ENCODE peak calls at places on chromosomes 4 and X, in six cellular contexts. L is K562, W is HepG2, T is SK-N-SH, H is H1, F is GM12878. N is an unnamed sample.

GRCh38 chr4:35503435-35503834 is 740.9 kb downstream of the ARAP2 start:
- DNase-seq in L (no peak), W (no peak), T (no peak), H (no peak), F (no peak), N (no peak)

GRCh38 chr4:47597696-47598095 is 112.6 kb downstream of the ATP10D start:
- DNase-seq in L (no peak), W (no peak), T (no peak), H (no peak), F (no peak), N (no peak)

GRCh38 chrX:83510466-83511181 is 2.5 kb downstream of the POU3F4 start:
- DNase-seq in L (no peak), W (no peak), T (peak; percentile 10), H (no peak), F (no peak), N (no peak)

GRCh38 chr4:3253808-3254207 is 4.8 kb downstream of the MSANTD1 start:
- DNase-seq in L (no peak), W (no peak), T (no peak), H (no peak), F (no peak), N (no peak)

GRCh38 chr4:119841361-119841760 is 212.8 kb upstream of the PDE5A start:
- DNase-seq in L (no peak), W (no peak), T (no peak), H (no peak), F (no peak), N (no peak)

GRCh38 chr4:128061566-128062536 is 739 bp downstream of the LARP1B start:
- DNase-seq in L (peak; percentile 49), W (peak; percentile 64), T (peak; percentile 78), H (no peak), F (no peak), N (no peak)

GRCh38 chr4:24598025-24598424 is 13.7 kb upstream of the DHX15 start:
- DNase-seq in L (no peak), W (peak; percentile 60), T (no peak), H (no peak), F (no peak), N (no peak)

GRCh38 chrX:72269671-72270251 is 7.3 kb downstream of the RPS4X start:
- DNase-seq in L (no peak), W (no peak), T (no peak), H (no peak), F (no peak), N (no peak)

GRCh38 chr4:123477804-123478209 is 81.2 kb downstream of the SPRY1 start:
- DNase-seq in L (no peak), W (peak; percentile 41), T (no peak), H (no peak), F (no peak), N (peak; percentile 57)

GRCh38 chr4:97104006-97104405 is 1039.3 kb downstream of the STPG2 start:
- DNase-seq in L (no peak), W (no peak), T (no peak), H (no peak), F (no peak), N (no peak)

GRCh38 chr4:2484993-2485392 is 16.1 kb downstream of the RNF4 start:
- DNase-seq in L (no peak), W (no peak), T (no peak), H (no peak), F (peak; percentile 62), N (peak; percentile 97)

GRCh38 chrX:6708676-6709075 is 173.8 kb upstream of the VCX3A start:
- DNase-seq in L (no peak), W (no peak), T (no peak), H (no peak), F (no peak), N (no peak)

GRCh38 chrX:40182095-40182494 is 84.3 kb upstream of the BCOR start:
- DNase-seq in L (no peak), W (no peak), T (no peak), H (no peak), F (no peak), N (no peak)

GRCh38 chr4:155602351-155603140 is 64.1 kb upstream of the GUCY1A1 start:
- DNase-seq in L (no peak), W (no peak), T (no peak), H (no peak), F (no peak), N (no peak)

GRCh38 chrX:43882294-43882681 is at the start of gene MAOB:
- DNase-seq in L (peak; percentile 50), W (peak; percentile 63), T (peak; percentile 82), H (no peak), F (no peak), N (no peak)

GRCh38 chr4:149781150-149781549 is 34.5 kb downstream of the IQCM start:
- DNase-seq in L (no peak), W (no peak), T (no peak), H (no peak), F (no peak), N (no peak)

GRCh38 chr4:34009951-34010350 is 2234.4 kb downstream of the ARAP2 start:
- DNase-seq in L (no peak), W (no peak), T (no peak), H (no peak), F (no peak), N (no peak)

GRCh38 chrX:20412871-20413486 is 146.3 kb upstream of the RPS6KA3 start:
- DNase-seq in L (no peak), W (no peak), T (no peak), H (no peak), F (no peak), N (peak; percentile 62)

GRCh38 chr4:2385450-2386020 is 32.9 kb downstream of the ZFYVE28 start:
- DNase-seq in L (no peak), W (no peak), T (no peak), H (no peak), F (no peak), N (no peak)

GRCh38 chr4:7132730-7133582 is 59.4 kb upstream of the SORCS2 start:
- DNase-seq in L (no peak), W (no peak), T (no peak), H (no peak), F (no peak), N (no peak)

GRCh38 chr4:99062120-99062519 is 26.5 kb downstream of the ADH5 start:
- DNase-seq in L (no peak), W (no peak), T (no peak), H (no peak), F (peak; percentile 9), N (no peak)

GRCh38 chr4:90951037-90951436 is 823.8 kb downstream of the CCSER1 start:
- DNase-seq in L (no peak), W (peak; percentile 36), T (no peak), H (no peak), F (no peak), N (no peak)

GRCh38 chr4:114025176-114025777 is 45.8 kb upstream of the ARSJ start:
- DNase-seq in L (no peak), W (peak; percentile 5), T (no peak), H (no peak), F (peak; percentile 33), N (no peak)

GRCh38 chr4:929970-930625 is 2.0 kb downstream of the GAK start:
- DNase-seq in L (no peak), W (peak; percentile 50), T (peak; percentile 3), H (no peak), F (no peak), N (no peak)

GRCh38 chrX:121641560-121641959 is 594.1 kb downstream of the GLUD2 start:
- DNase-seq in L (no peak), W (no peak), T (no peak), H (no peak), F (no peak), N (no peak)

GRCh38 chr4:173507471-173508385 is 22.3 kb downstream of the HAND2 start:
- DNase-seq in L (no peak), W (no peak), T (peak; percentile 83), H (no peak), F (no peak), N (no peak)
- H3K27ac ChIP-seq in L (no peak overlapping the region), W (no peak overlapping the region), T (peak overlapping the region; percentile 99), H (no peak overlapping the region), F (no peak overlapping the region), N (no peak overlapping the region)

GRCh38 chrX:54978448-54978847 is 15.5 kb downstream of the PFKFB1 start:
- DNase-seq in L (no peak), W (peak; percentile 61), T (no peak), H (no peak), F (no peak), N (no peak)
- TF ChIP-seq CTCF in L (peak; percentile 5), W (no peak), T (no peak), H (no peak), F (no peak), N (no peak)

GRCh38 chrX:154018518-154019060 is 1.1 kb downstream of the IRAK1 start:
- DNase-seq in L (peak; percentile 25), W (no peak), T (peak; percentile 51), H (no peak), F (no peak), N (no peak)

GRCh38 chrX:154017766-154018517 is 1.8 kb downstream of the IRAK1 start:
- DNase-seq in L (no peak), W (no peak), T (no peak), H (no peak), F (no peak), N (no peak)

GRCh38 chrX:154020500-154021115 is 906 bp upstream of the IRAK1 start:
- DNase-seq in L (no peak), W (no peak), T (no peak), H (no peak), F (no peak), N (no peak)

GRCh38 chrX:154019633-154020499 is at the start of gene IRAK1:
- DNase-seq in L (peak; percentile 86), W (no peak), T (peak; percentile 89), H (no peak), F (no peak), N (peak; percentile 45)

GRCh38 chrX:154019061-154019621 is 561 bp downstream of the IRAK1 start:
- DNase-seq in L (peak; percentile 56), W (no peak), T (peak; percentile 66), H (no peak), F (no peak), N (peak; percentile 35)
- TF ChIP-seq GABPA in L (no peak), W (no peak), T (no peak), H (no peak), F (no peak), N (no peak)

GRCh38 chrX:133668225-133668931 is 253.1 kb upstream of the GPC4 start:
- DNase-seq in L (no peak), W (no peak), T (no peak), H (no peak), F (no peak), N (no peak)

GRCh38 chrX:133661962-133662839 is 246.9 kb upstream of the GPC4 start:
- DNase-seq in L (no peak), W (peak; percentile 20), T (no peak), H (no peak), F (no peak), N (no peak)

GRCh38 chrX:133670394-133670793 is 255.1 kb upstream of the GPC4 start:
- DNase-seq in L (peak; percentile 37), W (no peak), T (peak; percentile 48), H (no peak), F (peak; percentile 1), N (no peak)

GRCh38 chrX:133660356-133660755 is 245.1 kb upstream of the GPC4 start:
- DNase-seq in L (no peak), W (no peak), T (no peak), H (no peak), F (no peak), N (no peak)

DNA sequence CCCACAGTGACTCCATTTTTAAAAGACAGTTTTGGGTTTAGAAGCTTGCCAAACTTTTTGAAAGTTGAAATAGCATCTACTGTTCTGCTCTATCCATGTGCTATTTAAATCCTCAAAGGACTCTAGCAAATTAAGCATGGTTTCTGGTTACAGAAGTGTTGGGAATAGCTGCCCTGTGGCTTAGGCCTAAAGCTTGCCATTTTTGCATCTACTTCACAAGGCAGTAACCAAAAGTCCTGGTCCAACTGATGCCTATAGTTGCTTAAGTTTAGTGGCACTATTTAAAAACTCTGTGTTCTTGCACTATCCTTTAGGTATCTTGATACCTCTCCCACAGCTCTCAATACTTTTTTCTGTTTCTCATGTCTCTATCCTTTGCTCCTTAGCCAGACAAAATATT is 251.0 kb upstream of the GPC4 start:
- DNase-seq in L (no peak), W (no peak), T (no peak), H (no peak), F (no peak), N (no peak)
- H3K27ac ChIP-seq in L (no peak overlapping the region), W (no peak overlapping the region), T (no peak overlapping the region), H (no peak overlapping the region), F (no peak overlapping the region), N (no peak overlapping the region)

N was measured in HL-60.